ENCODE peak calls at places on chromosomes 11 and 22, in four cellular contexts. One of them, this sample, is unnamed.

GRCh38 chr11:81237139-81237538 is 1496.5 kb downstream of the FAM181B start:
- DNase-seq in K562: no peak
- DNase-seq in GM12878: no peak
- DNase-seq in HepG2: peak
- DNase-seq in this sample: peak

GRCh38 chr22:46233231-46233630 is 16.9 kb downstream of the CDPF1 start:
- DNase-seq in GM12878: no peak
- DNase-seq in HepG2: no peak
- DNase-seq in K562: no peak
- DNase-seq in this sample: no peak

GRCh38 chr22:23038902-23039301 is 31.4 kb upstream of the GNAZ start:
- DNase-seq in HepG2: no peak
- DNase-seq in K562: no peak
- DNase-seq in GM12878: no peak
- DNase-seq in this sample: no peak

GRCh38 chr22:46737105-46737975 is 712 bp downstream of the CERK start:
- DNase-seq in K562: peak
- DNase-seq in HepG2: no peak
- DNase-seq in GM12878: no peak
- DNase-seq in this sample: peak

GRCh38 chr11:2686360-2687222 is 13.2 kb downstream of the KCNQ1OT1 start:
- DNase-seq in HepG2: no peak
- DNase-seq in K562: no peak
- DNase-seq in GM12878: no peak
- DNase-seq in this sample: no peak

GRCh38 chr22:22161924-22162851 is 82.4 kb upstream of the VPREB1 start:
- DNase-seq in HepG2: no peak
- DNase-seq in GM12878: peak
- DNase-seq in K562: no peak
- DNase-seq in this sample: no peak

GRCh38 chr11:102882389-102883024 is 7.7 kb upstream of the MMP12 start:
- DNase-seq in HepG2: no peak
- DNase-seq in GM12878: peak
- DNase-seq in K562: no peak
- DNase-seq in this sample: no peak

GRCh38 chr11:129247129-129247528 is 55.0 kb upstream of the ARHGAP32 start:
- DNase-seq in HepG2: no peak
- DNase-seq in K562: no peak
- DNase-seq in GM12878: no peak
- DNase-seq in this sample: no peak

GRCh38 chr11:121337078-121337477 is 44.5 kb downstream of the SC5D start:
- DNase-seq in K562: no peak
- DNase-seq in GM12878: no peak
- DNase-seq in HepG2: no peak
- DNase-seq in this sample: no peak

GRCh38 chr22:31921106-31921505 is 23.2 kb upstream of the YWHAH start:
- DNase-seq in HepG2: no peak
- DNase-seq in GM12878: no peak
- DNase-seq in K562: no peak
- DNase-seq in this sample: no peak

GRCh38 chr22:31919730-31920129 is 24.6 kb upstream of the YWHAH start:
- DNase-seq in HepG2: peak
- DNase-seq in GM12878: no peak
- DNase-seq in K562: no peak
- DNase-seq in this sample: no peak

GRCh38 chr22:31915499-31916065 is 28.8 kb upstream of the YWHAH start:
- DNase-seq in K562: no peak
- DNase-seq in HepG2: no peak
- DNase-seq in GM12878: no peak
- DNase-seq in this sample: no peak

GRCh38 chr22:31920306-31920705 is 24.0 kb upstream of the YWHAH start:
- DNase-seq in GM12878: no peak
- DNase-seq in K562: no peak
- DNase-seq in HepG2: no peak
- DNase-seq in this sample: no peak

GRCh38 chr22:31917227-31917921 is 27.0 kb upstream of the YWHAH start:
- DNase-seq in HepG2: no peak
- DNase-seq in GM12878: peak
- DNase-seq in K562: no peak
- DNase-seq in this sample: no peak
- TF ChIP-seq TARDBP in HepG2: no peak
- TF ChIP-seq TARDBP in GM12878: no peak
- TF ChIP-seq TARDBP in K562: no peak
- TF ChIP-seq TARDBP in this sample: no peak

GRCh38 chr11:69370984-69371709 is 77.2 kb downstream of the MYEOV start:
- DNase-seq in GM12878: no peak
- DNase-seq in K562: no peak
- DNase-seq in HepG2: no peak
- DNase-seq in this sample: no peak
- TF ChIP-seq TARDBP in GM12878: no peak
- TF ChIP-seq TARDBP in K562: no peak
- TF ChIP-seq TARDBP in HepG2: no peak
- TF ChIP-seq TARDBP in this sample: no peak

DNA sequence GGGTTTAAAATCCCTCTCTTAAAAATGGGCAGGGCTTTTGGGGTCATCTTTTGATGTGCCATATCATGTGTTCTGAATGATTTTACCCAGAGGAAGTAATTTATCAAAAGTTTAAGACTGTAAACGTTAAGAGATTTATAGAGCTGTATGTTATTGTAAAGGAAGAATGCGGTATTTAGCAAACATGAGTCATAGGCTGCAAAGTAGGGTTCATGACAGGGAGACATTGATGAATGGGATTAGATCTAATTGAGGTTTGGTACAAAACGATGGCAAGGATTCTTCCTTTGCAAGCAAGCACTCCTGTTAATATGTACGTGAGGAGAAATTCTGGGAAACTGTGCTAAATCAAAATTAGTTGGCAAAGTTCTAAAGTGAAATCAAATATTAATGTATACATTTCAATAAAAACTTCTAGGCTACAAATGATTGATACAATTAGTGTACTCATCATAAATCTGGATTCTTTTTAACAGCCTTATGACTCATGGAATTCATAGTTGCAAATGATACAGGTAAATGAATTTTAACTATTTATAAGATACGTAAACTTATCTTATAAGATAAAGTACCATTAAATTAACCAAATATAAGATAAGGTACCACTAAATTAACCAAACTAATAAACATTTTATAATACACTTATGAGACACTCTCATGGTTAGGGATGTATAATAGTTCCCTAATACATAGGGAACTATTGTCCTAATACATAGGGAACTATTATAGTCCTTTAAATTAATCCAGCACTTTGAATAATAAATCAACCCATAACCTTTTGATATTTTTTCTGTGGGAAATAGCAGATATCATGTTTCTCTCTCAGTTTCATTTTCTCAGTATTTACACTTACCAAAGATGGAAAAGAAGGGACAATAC is 58.4 kb downstream of the KIF18A start:
- DNase-seq in GM12878: no peak
- DNase-seq in HepG2: no peak
- DNase-seq in K562: no peak
- DNase-seq in this sample: peak
- TF ChIP-seq TARDBP in GM12878: no peak
- TF ChIP-seq TARDBP in HepG2: no peak
- TF ChIP-seq TARDBP in K562: no peak
- TF ChIP-seq TARDBP in this sample: no peak

DNA sequence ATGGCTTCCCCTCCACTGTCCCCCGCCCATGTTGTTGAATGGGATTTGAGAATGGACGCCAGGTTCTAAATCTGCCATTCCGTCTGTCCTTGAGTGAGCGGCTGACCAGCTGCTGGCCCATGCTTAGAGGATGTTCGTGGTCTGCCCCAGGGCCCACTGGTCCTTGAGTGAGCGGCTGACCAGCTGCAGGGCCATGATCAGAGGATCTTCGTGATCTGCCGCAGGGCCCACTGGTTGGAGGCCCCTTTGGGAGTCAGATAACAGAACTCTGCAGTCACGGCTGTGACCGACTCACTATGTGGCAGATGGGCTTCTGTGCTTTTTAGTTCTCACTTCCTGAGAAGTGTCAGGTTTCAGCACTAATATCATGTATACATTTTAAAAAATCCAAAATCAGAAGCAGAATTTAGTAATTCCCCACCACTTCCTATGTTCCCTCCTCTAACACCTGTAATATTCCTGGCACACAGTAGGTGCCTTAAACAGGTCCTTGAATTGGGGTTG is 54.1 kb downstream of the MICAL3 start:
- DNase-seq in K562: peak
- DNase-seq in GM12878: no peak
- DNase-seq in HepG2: no peak
- DNase-seq in this sample: no peak
- TF ChIP-seq TARDBP in K562: no peak
- TF ChIP-seq TARDBP in GM12878: no peak
- TF ChIP-seq TARDBP in HepG2: no peak
- TF ChIP-seq TARDBP in this sample: no peak

GRCh38 chr11:26704249-26704648 is 17.6 kb downstream of the SLC5A12 start:
- DNase-seq in K562: no peak
- DNase-seq in HepG2: no peak
- DNase-seq in GM12878: no peak
- DNase-seq in this sample: no peak
- TF ChIP-seq TARDBP in K562: no peak
- TF ChIP-seq TARDBP in HepG2: no peak
- TF ChIP-seq TARDBP in GM12878: no peak
- TF ChIP-seq TARDBP in this sample: no peak

DNA sequence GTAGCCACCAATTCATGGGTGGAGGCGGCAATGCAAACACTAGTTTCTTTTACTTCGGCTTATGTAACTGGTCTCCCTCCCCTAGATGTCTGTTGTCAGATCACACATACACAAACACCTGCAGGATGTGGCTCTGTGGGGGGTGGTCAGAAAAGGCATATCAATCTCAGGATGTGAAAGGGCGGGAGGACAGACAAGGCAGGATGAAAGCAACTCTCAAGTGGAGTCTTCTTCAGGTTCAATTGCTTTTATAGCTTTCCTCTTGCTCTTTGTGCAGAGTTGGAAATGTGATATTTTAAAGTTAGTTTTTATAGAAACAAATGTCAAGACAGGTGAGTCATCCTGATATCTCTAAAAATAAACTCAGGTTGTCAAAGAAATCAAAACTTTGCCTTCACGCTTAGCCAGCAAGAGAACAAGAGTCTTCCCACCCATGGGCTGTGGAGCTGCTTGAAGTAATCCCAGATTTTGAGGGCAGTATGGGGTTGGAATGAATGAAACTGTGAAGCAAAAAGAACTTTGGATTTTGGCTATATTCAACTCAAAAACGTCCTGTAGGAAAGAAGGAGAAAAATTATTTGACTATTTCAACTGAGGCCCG is 423.4 kb downstream of the GUCY1A2 start:
- DNase-seq in GM12878: no peak
- DNase-seq in K562: no peak
- DNase-seq in HepG2: no peak
- DNase-seq in this sample: no peak
- TF ChIP-seq TARDBP in GM12878: no peak
- TF ChIP-seq TARDBP in K562: no peak
- TF ChIP-seq TARDBP in HepG2: no peak
- TF ChIP-seq TARDBP in this sample: no peak

GRCh38 chr11:112745958-112746357 is 215.3 kb upstream of the NCAM1 start:
- DNase-seq in HepG2: no peak
- DNase-seq in GM12878: no peak
- DNase-seq in K562: no peak
- DNase-seq in this sample: no peak

GRCh38 chr11:112748713-112749481 is 212.3 kb upstream of the NCAM1 start:
- DNase-seq in GM12878: no peak
- DNase-seq in K562: no peak
- DNase-seq in HepG2: no peak
- DNase-seq in this sample: peak

DNA sequence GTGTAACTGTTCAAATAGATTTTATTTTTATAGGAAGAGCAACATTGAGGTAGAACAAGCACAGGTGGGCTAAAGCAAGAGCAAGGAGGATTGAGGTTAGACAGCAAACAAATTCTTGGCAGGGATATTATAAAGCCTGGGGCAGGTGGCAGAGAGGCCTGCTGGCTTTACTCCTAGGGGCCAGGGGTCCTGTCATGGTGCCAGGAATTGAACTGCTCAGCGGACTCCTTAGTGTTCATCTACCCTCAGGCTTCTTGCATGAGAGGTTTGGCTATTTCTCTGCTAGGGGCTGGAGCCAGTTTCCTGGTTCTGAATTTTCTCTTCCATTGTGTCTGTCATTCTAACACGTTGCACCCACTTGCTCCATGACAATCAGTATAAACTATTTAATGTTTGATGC is 217.2 kb upstream of the NCAM1 start:
- DNase-seq in GM12878: no peak
- DNase-seq in HepG2: no peak
- DNase-seq in K562: no peak
- DNase-seq in this sample: no peak
- TF ChIP-seq TARDBP in GM12878: no peak
- TF ChIP-seq TARDBP in HepG2: no peak
- TF ChIP-seq TARDBP in K562: no peak
- TF ChIP-seq TARDBP in this sample: no peak

GRCh38 chr11:116990061-116990473 is 108.2 kb downstream of the SIK3 start:
- DNase-seq in GM12878: no peak
- DNase-seq in HepG2: peak
- DNase-seq in K562: peak
- DNase-seq in this sample: no peak
- TF ChIP-seq TARDBP in GM12878: no peak
- TF ChIP-seq TARDBP in HepG2: no peak
- TF ChIP-seq TARDBP in K562: no peak
- TF ChIP-seq TARDBP in this sample: no peak